ENCODE peak calls at places on chromosome 17, in ten cellular contexts. O, Q, V, J, E, I, W, M, Z and H are unnamed samples.

GRCh38 chr17:15220785-15221184 is 44.3 kb downstream of the PMP22 start:
- DNase-seq in V (no peak), J (no peak), Z (no peak), I (no peak), M (no peak), E (no peak), O (no peak), W (no peak), Q (no peak), H (no peak)

GRCh38 chr17:11628374-11628773 is 30.1 kb downstream of the DNAH9 start:
- DNase-seq in I (no peak), V (no peak), J (no peak), W (no peak), M (no peak), Z (no peak), E (no peak), O (no peak), Q (no peak), H (no peak)

GRCh38 chr17:8679136-8679535 is 48.6 kb upstream of the MYH10 start:
- DNase-seq in E (no peak), W (no peak), O (no peak), V (no peak), M (no peak), Q (no peak), J (no peak), Z (no peak), I (no peak), H (no peak)

GRCh38 chr17:40530988-40531971 is 29.9 kb upstream of the TNS4 start:
- DNase-seq in Z (no peak), I (peak), O (peak), Q (no peak), J (peak), W (peak), M (no peak), V (no peak), E (no peak), H (peak)

GRCh38 chr17:83191388-83192160 is 112.2 kb downstream of the METRNL start:
- DNase-seq in Z (no peak), V (no peak), M (no peak), E (no peak), W (no peak), J (no peak), O (no peak), Q (no peak), I (peak), H (no peak)

GRCh38 chr17:6796017-6796886 is 20.2 kb downstream of the FBXO39 start:
- DNase-seq in I (no peak), Q (no peak), O (no peak), M (no peak), V (no peak), Z (no peak), J (no peak), W (no peak), E (no peak), H (peak)

GRCh38 chr17:62625870-62626200 is 1.6 kb upstream of the MRC2 start:
- DNase-seq in Z (no peak), V (no peak), O (no peak), M (no peak), Q (no peak), W (no peak), I (no peak), J (no peak), E (no peak), H (no peak)

GRCh38 chr17:72726936-72727335 is 365.6 kb downstream of the SLC39A11 start:
- DNase-seq in I (peak), J (peak), E (peak), M (peak), Q (no peak), V (peak), Z (no peak), O (no peak), W (peak), H (peak)

GRCh38 chr17:66667491-66668030 is 167.4 kb upstream of the CACNG5 start:
- DNase-seq in I (peak), Q (no peak), J (no peak), Z (no peak), W (peak), E (no peak), O (peak), V (no peak), M (no peak), H (no peak)

GRCh38 chr17:39665642-39666221 is 583 bp downstream of the TCAP start:
- DNase-seq in W (no peak), V (peak), O (no peak), Q (no peak), I (no peak), J (no peak), Z (peak), M (no peak), E (no peak), H (no peak)